ENCODE peak calls at places on chromosomes 6 and 20, in four cellular contexts. L is endodermal cell, R is left ventricle myocardium inferior, G is IMR-90. A is an unnamed sample.

GRCh38 chr20:14069796-14070195 is 74.5 kb downstream of the MACROD2 start:
- DNase-seq in L (no peak), R (no peak), G (no peak), A (no peak)

GRCh38 chr6:25229671-25230321 is 49.4 kb upstream of the CARMIL1 start:
- DNase-seq in L (no peak), R (no peak), G (peak; percentile 59), A (no peak)

GRCh38 chr6:1608976-1609661 is 596 bp upstream of the FOXC1 start:
- DNase-seq in L (peak; percentile 82), R (no peak), G (peak; percentile 8), A (peak; percentile 51)

GRCh38 chr6:116500969-116501433 is 10.4 kb upstream of the CALHM5 start:
- DNase-seq in L (no peak), R (no peak), G (peak; percentile 36), A (no peak)

GRCh38 chr6:119171864-119172588 is 93.6 kb upstream of the FAM184A start:
- DNase-seq in L (no peak), R (no peak), G (no peak), A (no peak)

GRCh38 chr20:62977613-62978558 is 25.4 kb downstream of the SLC17A9 start:
- DNase-seq in L (no peak), R (no peak), G (no peak), A (no peak)

GRCh38 chr6:53300656-53301551 is 47.8 kb downstream of the ELOVL5 start:
- DNase-seq in L (no peak), R (peak; percentile 24), G (no peak), A (peak; percentile 53)

GRCh38 chr6:106549521-106549920 is 79.8 kb downstream of the RTN4IP1 start:
- DNase-seq in L (no peak), R (no peak), G (no peak), A (no peak)

GRCh38 chr6:136757150-136757549 is 35.1 kb downstream of the MAP3K5 start:
- DNase-seq in L (no peak), R (no peak), G (peak; percentile 36), A (no peak)

DNA sequence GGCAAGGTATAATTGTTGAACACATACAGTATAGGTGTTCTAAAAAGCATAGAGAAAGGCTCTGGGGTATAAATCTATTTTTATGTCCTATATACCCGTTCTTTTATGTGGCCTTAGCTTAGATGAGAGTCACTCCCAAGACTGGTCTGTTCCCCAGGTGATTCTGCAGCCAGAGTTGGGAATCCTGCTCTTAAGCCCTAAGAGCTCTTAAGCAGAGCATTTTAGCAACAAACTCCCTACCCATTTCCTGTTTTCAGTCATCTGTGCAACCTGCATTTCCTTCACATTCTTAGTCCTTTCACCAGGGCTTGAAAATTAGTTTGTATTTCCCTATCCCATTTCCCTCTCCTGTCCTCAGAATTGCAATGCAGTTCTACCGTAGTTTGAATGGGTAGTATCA is 166.1 kb downstream of the HS3ST5 start:
- DNase-seq in L (no peak), R (no peak), G (no peak), A (no peak)
- H3K4me1 ChIP-seq in L (no peaks in the 10 kb centered on the region), R (no peaks in the 10 kb centered on the region), G (no peaks in the 10 kb centered on the region), A (no peaks in the 10 kb centered on the region)

GRCh38 chr6:76516924-76517323 is 444.5 kb upstream of the IMPG1 start:
- DNase-seq in L (no peak), R (no peak), G (no peak), A (no peak)
- H3K4me3 ChIP-seq in L (no peak overlapping the region), R (no peak overlapping the region), G (no peak overlapping the region), A (no peak overlapping the region)

GRCh38 chr20:4066551-4066950 is 51.2 kb upstream of the RNF24 start:
- DNase-seq in L (no peak), R (no peak), G (no peak), A (no peak)
- H3K4me1 ChIP-seq in L (peaks cover 2% of the 10 kb centered on the region), R (peaks cover 57% of the 10 kb centered on the region), G (peaks cover 50% of the 10 kb centered on the region), A (peaks cover 41% of the 10 kb centered on the region)

GRCh38 chr6:163170294-163170883 is 244.1 kb upstream of the QKI start:
- DNase-seq in L (peak; percentile 78), R (no peak), G (no peak), A (peak; percentile 14)
- H3K4me3 ChIP-seq in L (no peak overlapping the region), R (no peak overlapping the region), G (no peak overlapping the region), A (no peak overlapping the region)

A was measured in endothelial cell of umbilical vein.